ENCODE peak calls at places on chromosomes 7 and 10, in nine cellular contexts. Y is ascending aorta, V is neural progenitor cell, J is A549, U is Peyer's patch, E is WERI-Rb-1, K is H7, C is BJ, F is heart right ventricle. A is an unnamed sample.

GRCh38 chr7:50739744-50740455 is 42.8 kb downstream of the GRB10 start:
- DNase-seq in K (no peak), Y (no peak), E (no peak), V (no peak), C (no peak), J (no peak), F (no peak), U (peak; percentile 59), A (no peak)

GRCh38 chr7:157692156-157693011 is 355.6 kb downstream of the DNAJB6 start:
- DNase-seq in E (peak; percentile 7), Y (peak; percentile 54), C (no peak), U (peak; percentile 27), J (no peak), K (peak; percentile 87), V (peak; percentile 70), F (no peak), A (no peak)

GRCh38 chr10:24156686-24157085 is 52.3 kb upstream of the KIAA1217 start:
- DNase-seq in Y (no peak), E (no peak), C (no peak), K (no peak), V (no peak), F (no peak), J (no peak), U (no peak), A (no peak)

GRCh38 chr7:118153551-118154177 is 30.3 kb upstream of the LSM8 start:
- DNase-seq in E (no peak), K (peak; percentile 12), J (peak; percentile 38), Y (no peak), F (no peak), V (peak; percentile 54), U (peak; percentile 55), C (no peak), A (peak; percentile 15)

GRCh38 chr10:44395902-44396670 is 11.2 kb upstream of the CXCL12 start:
- DNase-seq in C (no peak), V (no peak), Y (peak; percentile 56), F (no peak), E (no peak), U (no peak), J (no peak), K (no peak), A (peak; percentile 80)

GRCh38 chr7:107909445-107909844 is 18.5 kb downstream of the DLD start:
- DNase-seq in Y (no peak), V (no peak), J (no peak), U (no peak), C (no peak), F (no peak), K (no peak), E (no peak), A (no peak)

GRCh38 chr10:79382491-79382941 is 35.2 kb downstream of the PPIF start:
- DNase-seq in F (no peak), U (peak; percentile 42), J (no peak), V (no peak), K (peak; percentile 59), Y (peak; percentile 68), E (peak; percentile 3), C (no peak), A (no peak)

GRCh38 chr7:70700935-70701425 is 431.0 kb upstream of the GALNT17 start:
- DNase-seq in K (peak; percentile 42), E (peak; percentile 87), V (peak; percentile 81), F (no peak), J (no peak), Y (no peak), C (no peak), U (no peak), A (no peak)

GRCh38 chr10:987635-987905 is 664 bp upstream of the GTPBP4 start:
- DNase-seq in C (no peak), J (no peak), V (peak; percentile 64), U (no peak), F (no peak), K (no peak), Y (no peak), E (no peak), A (no peak)

GRCh38 chr7:27723086-27723485 is 16.9 kb upstream of the TAX1BP1 start:
- DNase-seq in Y (no peak), F (no peak), J (peak; percentile 59), V (no peak), E (no peak), C (no peak), K (no peak), U (no peak), A (no peak)

GRCh38 chr10:15060638-15061037 is 16.9 kb downstream of the OLAH start:
- DNase-seq in J (no peak), C (no peak), U (no peak), Y (no peak), K (no peak), V (no peak), E (no peak), F (no peak), A (no peak)

DNA sequence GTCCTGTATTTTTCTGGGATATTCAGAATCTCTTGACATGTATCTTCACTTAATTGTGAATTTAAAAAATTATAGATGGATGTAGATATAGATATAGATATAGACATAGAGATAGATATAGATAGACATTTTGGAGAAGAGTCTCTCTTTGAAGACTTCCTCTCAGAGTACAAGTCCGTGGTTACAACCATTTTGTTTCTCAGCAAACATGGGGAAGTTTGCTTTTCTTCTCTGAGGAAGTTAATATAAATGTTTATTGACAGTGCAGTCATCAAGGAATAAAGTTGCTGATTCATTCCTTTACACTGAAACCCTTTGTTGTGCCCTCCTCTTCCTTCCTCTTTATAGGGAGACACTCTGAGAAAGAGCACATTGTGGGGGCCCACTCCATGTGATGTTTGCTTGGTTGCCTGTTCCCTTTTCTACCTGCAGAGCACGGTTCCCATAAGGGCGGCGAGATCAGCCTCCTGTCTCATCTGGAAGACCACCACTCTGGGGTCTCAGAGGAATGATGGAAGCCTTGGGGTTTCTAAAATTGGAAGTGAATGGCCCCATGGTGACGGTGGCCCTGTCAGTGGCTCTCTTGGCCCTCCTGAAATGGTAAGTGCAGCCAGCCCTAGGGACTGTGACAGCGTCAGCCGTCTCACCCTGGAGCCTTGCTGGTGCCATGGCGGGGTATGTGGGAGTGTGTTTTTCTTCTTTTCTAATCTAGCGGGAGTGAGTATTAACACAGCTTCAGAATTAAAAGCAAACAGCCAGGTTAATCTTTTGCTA is at the start of gene TBXAS1:
- DNase-seq in U (peak; percentile 80), Y (no peak), J (peak; percentile 41), K (no peak), F (no peak), E (peak; percentile 27), V (no peak), C (no peak), A (peak; percentile 31)
- H3K4me3 ChIP-seq in U (no peak within 1 kb of the TSS), Y (peak within 1 kb of the TSS; percentile 0), J (peak within 1 kb of the TSS; percentile 11), K (no peak within 1 kb of the TSS), F (no peak within 1 kb of the TSS), E (no peak within 1 kb of the TSS), V (no peak within 1 kb of the TSS), C (no peak within 1 kb of the TSS), A (no peak within 1 kb of the TSS)

DNA sequence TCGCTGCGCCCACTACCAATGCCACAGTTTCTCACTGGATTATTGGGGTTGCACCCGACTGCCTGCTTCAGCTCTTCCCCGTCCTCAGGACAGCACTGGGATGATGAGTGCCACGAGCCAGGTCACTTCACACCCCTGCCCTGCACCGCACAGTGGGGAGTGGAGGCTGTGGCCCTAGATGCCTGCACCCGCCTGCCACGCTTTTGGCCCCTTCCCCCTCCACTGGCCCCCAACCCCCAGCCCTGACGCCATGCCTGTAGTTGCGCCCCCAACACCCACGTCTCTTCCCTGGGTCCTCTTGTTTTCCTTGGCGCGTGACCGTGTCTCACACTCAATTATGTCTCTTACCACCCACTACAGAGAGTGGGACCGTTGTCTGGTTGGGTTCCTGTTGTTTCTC is 134.3 kb downstream of the VIPR2 start:
- DNase-seq in Y (peak; percentile 60), U (no peak), C (no peak), J (no peak), E (no peak), V (no peak), F (no peak), K (no peak), A (no peak)
- H3K4me3 ChIP-seq in Y (no peak overlapping the region), U (no peak overlapping the region), C (no peak overlapping the region), J (no peak overlapping the region), E (no peak overlapping the region), V (no peak overlapping the region), F (no peak overlapping the region), K (no peak overlapping the region), A (no peak overlapping the region)

GRCh38 chr10:133259603-133259992 is 17.1 kb downstream of the ADAM8 start:
- DNase-seq in U (no peak), J (no peak), F (no peak), K (no peak), V (no peak), Y (no peak), E (no peak), C (no peak), A (no peak)

GRCh38 chr10:133257489-133258065 is 19.1 kb downstream of the ADAM8 start:
- DNase-seq in V (peak; percentile 70), J (peak; percentile 78), E (peak; percentile 65), C (no peak), K (peak; percentile 94), F (peak; percentile 59), Y (peak; percentile 80), U (peak; percentile 87), A (peak; percentile 60)

GRCh38 chr10:133260895-133261725 is 15.6 kb downstream of the ADAM8 start:
- DNase-seq in C (no peak), U (peak; percentile 74), K (peak; percentile 90), F (peak; percentile 41), J (peak; percentile 60), E (peak; percentile 47), V (peak; percentile 68), Y (peak; percentile 79), A (no peak)

GRCh38 chr10:133258818-133259602 is 17.7 kb downstream of the ADAM8 start:
- DNase-seq in K (no peak), J (peak; percentile 88), Y (peak; percentile 94), U (peak; percentile 83), C (peak; percentile 96), F (peak; percentile 78), E (no peak), V (no peak), A (peak; percentile 89)

GRCh38 chr10:133258066-133258817 is 18.4 kb downstream of the ADAM8 start:
- DNase-seq in E (no peak), U (peak; percentile 69), Y (no peak), C (no peak), F (no peak), V (no peak), K (peak; percentile 70), J (no peak), A (peak; percentile 64)
- H3K4me3 ChIP-seq in E (no peak overlapping the region), U (no peak overlapping the region), Y (no peak overlapping the region), C (no peak overlapping the region), F (no peak overlapping the region), V (no peak overlapping the region), K (no peak overlapping the region), J (no peak overlapping the region), A (no peak overlapping the region)

GRCh38 chr10:103465411-103466179 is 6.9 kb upstream of the CALHM1 start:
- DNase-seq in U (no peak), J (no peak), Y (no peak), V (no peak), K (no peak), C (no peak), F (no peak), E (no peak), A (no peak)

GRCh38 chr10:103470755-103471653 is 8.0 kb downstream of the CALHM3 start:
- DNase-seq in F (no peak), C (no peak), J (no peak), Y (no peak), V (no peak), K (peak; percentile 64), E (peak; percentile 65), U (peak; percentile 91), A (peak; percentile 90)

GRCh38 chr10:103463456-103463855 is 4.8 kb upstream of the CALHM1 start:
- DNase-seq in F (no peak), U (no peak), K (no peak), E (no peak), Y (no peak), C (no peak), V (no peak), J (peak; percentile 23), A (no peak)

GRCh38 chr10:103467391-103467790 is 8.7 kb upstream of the CALHM1 start:
- DNase-seq in J (no peak), C (no peak), V (no peak), Y (no peak), K (no peak), F (no peak), E (no peak), U (no peak), A (no peak)

GRCh38 chr10:103466734-103467133 is 8.0 kb upstream of the CALHM1 start:
- DNase-seq in Y (no peak), V (no peak), C (no peak), J (no peak), E (no peak), U (no peak), K (no peak), F (no peak), A (no peak)
- H3K4me3 ChIP-seq in Y (no peak overlapping the region), V (no peak overlapping the region), C (no peak overlapping the region), J (no peak overlapping the region), E (no peak overlapping the region), U (no peak overlapping the region), K (no peak overlapping the region), F (no peak overlapping the region), A (no peak overlapping the region)

A was measured in lower leg skin.